ENCODE peak calls at places on chromosomes 13 and 19, in nine cellular contexts. K, U, Q, Z, M, T, R, I and H are unnamed samples.
A peak's percentile ranks its signal among the peaks of the same experiment; 100 is the strongest.

GRCh38 chr19:16360738-16361137 is 36.1 kb downstream of the KLF2 start:
- DNase-seq in R (no peak), U (no peak), M (no peak), K (no peak), I (no peak), Z (no peak), T (no peak), Q (no peak), H (no peak)

GRCh38 chr19:3556978-3557460 is 367 bp downstream of the MFSD12 start:
- DNase-seq in R (peak; percentile 20), Q (peak; percentile 57), U (peak; percentile 67), T (peak; percentile 42), M (peak; percentile 63), Z (peak; percentile 35), K (peak; percentile 33), I (no peak), H (peak; percentile 75)

GRCh38 chr19:52735734-52736133 is 890 bp upstream of the ZNF611 start:
- DNase-seq in Z (no peak), I (no peak), T (peak; percentile 72), U (peak; percentile 90), R (peak; percentile 60), K (peak; percentile 97), M (peak; percentile 79), Q (peak; percentile 15), H (no peak)

GRCh38 chr19:32887572-32887971 is 18.0 kb upstream of the SLC7A9 start:
- DNase-seq in R (no peak), Q (no peak), I (no peak), K (no peak), U (no peak), Z (no peak), M (no peak), T (no peak), H (no peak)

GRCh38 chr19:58317481-58318072 is 9.2 kb upstream of the ZSCAN22 start:
- DNase-seq in I (no peak), Q (peak; percentile 60), R (peak; percentile 47), M (no peak), U (peak; percentile 78), Z (peak; percentile 59), K (no peak), T (peak; percentile 47), H (peak; percentile 59)

GRCh38 chr13:61277877-61278276 is 137.8 kb downstream of the PCDH20 start:
- DNase-seq in M (no peak), U (no peak), Q (no peak), T (no peak), K (no peak), Z (no peak), R (no peak), I (no peak), H (no peak)

GRCh38 chr19:56080669-56081401 is 40.3 kb downstream of the ZNF787 start:
- DNase-seq in U (peak; percentile 90), M (peak; percentile 57), K (peak; percentile 88), I (peak; percentile 38), Q (peak; percentile 69), Z (peak; percentile 78), T (peak; percentile 65), R (peak; percentile 45), H (peak; percentile 90)

GRCh38 chr19:3108775-3109174 is 14.6 kb downstream of the GNA11 start:
- DNase-seq in M (peak; percentile 36), Q (peak; percentile 81), Z (peak; percentile 50), U (peak; percentile 86), K (peak; percentile 82), R (peak; percentile 25), I (no peak), T (peak; percentile 39), H (peak; percentile 85)

GRCh38 chr19:2560369-2560768 is 84.4 kb downstream of the GADD45B start:
- DNase-seq in Q (no peak), K (no peak), R (no peak), U (no peak), Z (no peak), I (no peak), M (no peak), T (no peak), H (no peak)

GRCh38 chr19:27955484-27955883 is 1257.5 kb downstream of the UQCRFS1 start:
- DNase-seq in Z (no peak), Q (no peak), U (no peak), R (no peak), I (no peak), K (no peak), T (no peak), M (no peak), H (no peak)

GRCh38 chr13:45078003-45078402 is 42.3 kb upstream of the GTF2F2 start:
- DNase-seq in M (no peak), U (no peak), Z (no peak), K (no peak), Q (no peak), R (no peak), I (no peak), T (no peak), H (no peak)

GRCh38 chr19:416416-416815 is 7.5 kb upstream of the C2CD4C start:
- DNase-seq in Z (no peak), U (no peak), K (no peak), T (no peak), Q (no peak), R (no peak), M (no peak), I (no peak), H (no peak)

GRCh38 chr19:5910638-5910907 is 3.5 kb upstream of the CAPS start:
- DNase-seq in T (no peak), Z (no peak), U (no peak), K (no peak), M (no peak), Q (no peak), I (no peak), R (no peak), H (no peak)

GRCh38 chr19:33606556-33606955 is 15.2 kb upstream of the CHST8 start:
- DNase-seq in M (no peak), Z (no peak), Q (no peak), U (no peak), R (no peak), K (no peak), I (no peak), T (no peak), H (no peak)

GRCh38 chr13:104286566-104287290 is 1220.5 kb upstream of the SLC10A2 start:
- DNase-seq in Z (no peak), R (no peak), M (peak; percentile 15), I (no peak), Q (peak; percentile 29), T (no peak), U (peak; percentile 46), K (peak; percentile 37), H (no peak)

GRCh38 chr19:1383311-1384084 is at the start of gene NDUFS7:
- DNase-seq in I (peak; percentile 70), Q (peak; percentile 89), R (peak; percentile 83), T (peak; percentile 91), K (peak; percentile 87), Z (peak; percentile 92), M (peak; percentile 88), U (peak; percentile 95), H (peak; percentile 95)

GRCh38 chr19:15534957-15535864 is 26.9 kb downstream of the CYP4F22 start:
- DNase-seq in U (no peak), T (no peak), K (no peak), M (no peak), Z (no peak), R (no peak), Q (no peak), I (no peak), H (no peak)

GRCh38 chr19:53903055-53903680 is 5.9 kb upstream of the CACNG7 start:
- DNase-seq in K (peak; percentile 82), M (peak; percentile 57), U (peak; percentile 92), T (peak; percentile 27), Z (peak; percentile 30), R (peak; percentile 16), Q (peak; percentile 42), I (no peak), H (peak; percentile 69)

DNA sequence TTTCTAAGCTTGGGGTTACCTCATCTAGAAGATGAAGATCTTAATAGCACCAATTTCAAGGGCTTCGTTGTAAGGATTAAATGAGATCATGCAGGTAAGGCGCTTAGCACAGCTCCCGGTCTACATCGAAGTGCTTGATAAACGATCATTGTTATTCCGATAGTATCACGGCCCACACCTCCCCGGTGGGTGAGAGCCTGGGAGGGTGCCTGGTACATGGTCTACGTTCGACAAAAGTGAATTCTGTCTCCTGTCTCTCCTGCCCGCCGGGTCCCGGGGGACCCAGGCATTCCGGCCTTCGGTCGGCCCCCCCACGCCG is 501 bp upstream of the MYH14 start:
- DNase-seq in M (no peak), Z (no peak), Q (no peak), I (no peak), K (no peak), R (no peak), U (no peak), T (no peak), H (no peak)
- H3K9ac ChIP-seq in M (no peak overlapping the region), Z (no peak overlapping the region), Q (no peak overlapping the region), I (no peak overlapping the region), K (no peak overlapping the region), R (no peak overlapping the region), U (no peak overlapping the region), T (no peak overlapping the region), H (no peak overlapping the region)

DNA sequence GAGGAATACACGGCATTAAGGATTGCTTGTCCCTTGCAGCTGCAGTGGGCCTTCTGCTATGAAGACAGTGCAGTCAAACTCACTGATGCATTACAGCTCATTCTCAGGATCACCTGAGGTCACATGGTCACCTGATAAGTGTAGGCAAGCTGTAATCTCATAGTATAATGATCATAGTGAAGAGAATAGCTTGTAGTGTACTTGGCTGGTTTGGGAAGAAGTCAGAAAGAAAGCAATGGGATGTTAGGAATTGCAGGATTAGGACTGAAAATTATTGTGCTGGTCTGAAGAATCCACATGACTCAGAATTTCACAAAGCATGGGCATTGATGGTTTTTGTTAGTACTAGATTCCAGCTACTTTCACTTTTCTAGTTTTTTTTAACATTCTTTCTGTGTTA is 76.7 kb downstream of the MBNL2 start:
- DNase-seq in Q (no peak), U (no peak), I (no peak), M (no peak), R (no peak), T (peak; percentile 51), Z (peak; percentile 47), K (no peak), H (peak; percentile 47)
- H3K9ac ChIP-seq in Q (no peak overlapping the region), U (no peak overlapping the region), I (no peak overlapping the region), M (no peak overlapping the region), R (no peak overlapping the region), T (no peak overlapping the region), Z (no peak overlapping the region), K (no peak overlapping the region), H (no peak overlapping the region)

DNA sequence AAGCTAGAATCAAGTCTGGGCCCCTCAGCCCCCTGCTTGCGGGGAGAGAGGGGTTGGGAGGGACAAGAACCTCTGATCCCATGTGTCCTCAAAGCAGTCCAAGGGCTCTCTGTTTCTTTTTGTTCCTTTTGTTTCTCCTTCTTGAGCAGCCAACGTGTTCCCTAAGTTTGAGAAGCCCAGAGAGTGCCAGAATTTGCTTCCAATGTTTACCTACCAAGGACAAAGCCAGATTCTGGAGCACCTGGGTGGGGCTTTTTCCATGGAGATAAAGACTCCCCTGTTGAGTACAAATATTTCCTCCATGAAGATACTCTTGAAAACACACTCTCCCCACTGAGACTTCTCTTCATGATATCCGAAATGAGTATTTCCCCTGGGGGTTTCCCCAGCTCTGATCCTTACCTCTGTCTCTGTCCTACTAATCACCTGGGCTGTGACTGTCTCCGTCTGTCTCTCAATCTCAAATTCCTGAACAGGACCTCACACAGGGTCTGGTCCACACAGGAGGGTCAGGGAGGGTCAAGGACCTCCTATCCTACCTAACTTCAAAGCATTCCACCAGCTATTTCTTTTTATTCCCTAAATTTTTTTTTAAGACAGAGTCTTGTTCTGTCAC is 27.4 kb downstream of the CD177 start:
- DNase-seq in K (no peak), I (no peak), M (peak; percentile 27), R (no peak), Z (no peak), Q (no peak), T (no peak), U (no peak), H (no peak)
- H3K9ac ChIP-seq in K (no peak overlapping the region), I (no peak overlapping the region), M (no peak overlapping the region), R (no peak overlapping the region), Z (no peak overlapping the region), Q (no peak overlapping the region), T (no peak overlapping the region), U (no peak overlapping the region), H (no peak overlapping the region)

GRCh38 chr19:50835785-50836542 is 2.6 kb upstream of the KLK15 start:
- DNase-seq in M (peak; percentile 67), T (peak; percentile 44), R (peak; percentile 19), K (peak; percentile 81), U (peak; percentile 79), Q (no peak), I (peak; percentile 26), Z (peak; percentile 45), H (peak; percentile 75)
- H3K9ac ChIP-seq in M (no peak overlapping the region), T (no peak overlapping the region), R (peak overlapping the region; percentile 46), K (peak overlapping the region; percentile 71), U (no peak overlapping the region), Q (no peak overlapping the region), I (peak overlapping the region; percentile 63), Z (peak overlapping the region; percentile 54), H (no peak overlapping the region)